ENCODE peak calls at places on chromosomes 4 and X, in nine cellular contexts. I, C, O, A, J, L, Y, P and X are unnamed samples.

GRCh38 chr4:88009871-88010270 is 2.4 kb downstream of the PKD2 start:
- DNase-seq in I (no peak), C (no peak), O (no peak), A (no peak), J (no peak), L (no peak), Y (no peak), P (no peak), X (no peak)

GRCh38 chr4:14853186-14853946 is 148.9 kb upstream of the CPEB2 start:
- DNase-seq in I (no peak), C (peak; percentile 95), O (no peak), A (peak; percentile 39), J (no peak), L (no peak), Y (no peak), P (no peak), X (no peak)

GRCh38 chrX:41276661-41277506 is 57.1 kb upstream of the DDX3X start:
- DNase-seq in I (no peak), C (no peak), O (no peak), A (no peak), J (no peak), L (no peak), Y (no peak), P (no peak), X (no peak)

GRCh38 chrX:153209347-153209746 is 30.3 kb downstream of the MAGEA1 start:
- DNase-seq in I (no peak), C (no peak), O (no peak), A (no peak), J (no peak), L (no peak), Y (no peak), P (no peak), X (no peak)

GRCh38 chr4:2290488-2290887 is 28.6 kb upstream of the MXD4 start:
- DNase-seq in I (no peak), C (no peak), O (no peak), A (no peak), J (no peak), L (peak; percentile 42), Y (no peak), P (no peak), X (no peak)

GRCh38 chrX:9205599-9206223 is 171.8 kb upstream of the FAM9B start:
- DNase-seq in I (no peak), C (no peak), O (no peak), A (no peak), J (no peak), L (no peak), Y (no peak), P (no peak), X (no peak)

GRCh38 chr4:24137963-24138601 is 248.2 kb upstream of the PPARGC1A start:
- DNase-seq in I (no peak), C (no peak), O (no peak), A (no peak), J (peak; percentile 76), L (peak; percentile 69), Y (no peak), P (no peak), X (no peak)

GRCh38 chr4:37687175-37687525 is 974 bp upstream of the RELL1 start:
- DNase-seq in I (no peak), C (no peak), O (no peak), A (no peak), J (no peak), L (no peak), Y (no peak), P (no peak), X (no peak)

GRCh38 chrX:40542972-40543371 is 37.8 kb upstream of the ATP6AP2 start:
- DNase-seq in I (no peak), C (no peak), O (no peak), A (no peak), J (no peak), L (no peak), Y (no peak), P (no peak), X (no peak)

GRCh38 chr4:2694691-2695090 is 61.4 kb downstream of the TNIP2 start:
- DNase-seq in I (no peak), C (peak; percentile 16), O (no peak), A (no peak), J (no peak), L (no peak), Y (no peak), P (no peak), X (no peak)

GRCh38 chr4:3237711-3238560 is 11.0 kb upstream of the MSANTD1 start:
- DNase-seq in I (no peak), C (no peak), O (no peak), A (no peak), J (peak; percentile 22), L (no peak), Y (no peak), P (peak; percentile 46), X (no peak)

GRCh38 chr4:99918656-99919055 is 24.4 kb upstream of the LAMTOR3 start:
- DNase-seq in I (no peak), C (no peak), O (no peak), A (no peak), J (no peak), L (no peak), Y (no peak), P (no peak), X (no peak)

GRCh38 chr4:168731006-168731636 is 234.3 kb downstream of the PALLD start:
- DNase-seq in I (no peak), C (peak; percentile 83), O (no peak), A (no peak), J (no peak), L (no peak), Y (no peak), P (no peak), X (no peak)

DNA sequence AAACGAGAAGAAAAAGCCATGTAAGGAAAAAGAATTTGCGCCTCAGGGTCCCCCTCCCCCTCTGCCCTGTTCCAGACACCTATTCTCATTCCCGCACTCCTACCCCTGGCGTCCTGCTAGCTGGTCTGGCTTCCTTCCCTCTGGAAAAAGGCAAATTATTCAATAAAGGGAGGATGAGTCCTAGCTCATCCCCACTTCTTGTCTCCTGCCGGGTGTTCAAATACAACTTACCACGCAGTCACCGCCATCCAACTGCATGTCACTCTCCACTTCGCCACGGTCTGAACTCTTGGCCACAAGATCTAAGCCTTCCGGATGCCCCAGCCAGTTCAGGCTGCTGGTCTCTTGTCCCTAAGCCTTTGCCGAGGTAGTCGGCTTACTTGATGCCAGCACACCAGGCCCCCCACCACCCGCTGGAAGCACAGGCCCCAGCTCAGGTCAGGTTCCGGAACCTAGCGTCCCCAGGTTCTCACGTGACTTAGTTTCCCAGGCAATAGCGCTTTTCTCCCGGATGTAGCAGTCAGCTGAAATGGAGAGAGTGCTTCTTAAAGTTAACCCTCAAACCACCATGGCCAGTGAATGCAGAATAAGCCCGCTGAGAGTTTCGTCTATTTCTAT is 209.6 kb upstream of the SPIN4 start:
- DNase-seq in I (peak; percentile 38), C (peak; percentile 74), O (peak; percentile 48), A (peak; percentile 84), J (peak; percentile 67), L (peak; percentile 61), Y (peak; percentile 34), P (peak; percentile 57), X (peak; percentile 57)
- TF ChIP-seq POLR2A in I (no peak), C (no peak), O (no peak), A (peak; percentile 46), J (no peak), L (no peak), Y (peak; percentile 14), P (peak; percentile 39), X (no peak)

GRCh38 chrX:7068939-7069367 is 78.6 kb upstream of the STS start:
- DNase-seq in I (no peak), C (no peak), O (no peak), A (no peak), J (no peak), L (no peak), Y (no peak), P (no peak), X (no peak)
- TF ChIP-seq CTCF in I (no peak), C (no peak), O (no peak), A (no peak), J (no peak), L (no peak), Y (no peak), P (peak; percentile 72), X (peak; percentile 35)

DNA sequence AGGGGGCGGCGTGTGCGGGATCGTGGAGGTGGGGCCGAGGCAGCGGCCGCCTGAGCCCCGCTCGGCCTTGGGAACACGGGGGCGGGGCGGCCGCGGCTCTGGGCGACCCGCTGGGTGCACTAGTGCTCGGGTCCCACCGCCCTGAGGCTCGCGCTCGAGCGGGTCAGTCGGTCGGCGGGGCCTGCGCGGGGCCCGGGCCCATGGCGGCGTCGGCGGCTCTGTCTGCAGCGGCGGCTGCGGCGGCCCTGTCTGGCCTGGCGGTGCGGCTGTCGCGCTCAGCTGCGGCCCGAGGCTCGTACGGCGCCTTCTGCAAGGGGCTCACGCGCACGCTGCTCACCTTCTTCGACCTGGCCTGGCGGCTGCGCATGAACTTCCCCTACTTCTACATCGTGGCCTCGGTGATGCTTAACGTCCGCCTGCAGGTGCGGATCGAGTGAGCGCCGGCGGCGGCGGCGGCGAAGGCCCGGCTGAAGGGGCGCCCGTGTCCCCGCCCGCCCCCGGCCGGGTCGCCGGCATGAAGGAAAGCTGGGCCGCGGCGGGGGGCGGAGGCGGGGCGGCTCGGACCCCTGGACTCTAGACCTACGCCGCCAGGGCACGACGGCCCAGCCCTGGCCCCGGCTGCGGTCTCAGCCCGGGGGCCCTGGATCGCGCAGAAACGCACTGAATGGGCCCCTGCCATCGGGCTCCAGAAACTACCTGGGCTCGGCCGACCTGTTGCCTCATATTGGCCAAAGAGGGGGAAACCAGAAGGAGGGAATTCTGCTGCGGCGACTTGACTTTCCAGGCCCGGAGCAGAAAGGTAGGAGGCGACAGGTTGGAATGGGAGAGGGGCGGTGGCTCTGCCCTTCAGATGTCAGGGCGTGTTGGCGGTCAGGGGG is at the start of gene SMIM10L2A:
- DNase-seq in I (no peak), C (no peak), O (no peak), A (no peak), J (no peak), L (no peak), Y (no peak), P (no peak), X (no peak)
- H3K4me3 ChIP-seq in I (peak within 1 kb of the TSS; percentile 9), C (peak within 1 kb of the TSS; percentile 46), O (peak within 1 kb of the TSS; percentile 63), A (peak within 1 kb of the TSS; percentile 57), J (peak within 1 kb of the TSS; percentile 23), L (peak within 1 kb of the TSS; percentile 59), Y (peak within 1 kb of the TSS; percentile 31), P (peak within 1 kb of the TSS; percentile 53), X (peak within 1 kb of the TSS; percentile 69)

GRCh38 chrX:118117069-118117405 is 427 bp upstream of the KLHL13 start:
- DNase-seq in I (no peak), C (no peak), O (peak; percentile 5), A (no peak), J (peak; percentile 54), L (no peak), Y (no peak), P (no peak), X (peak; percentile 33)

GRCh38 chrX:118115948-118116307 is 682 bp downstream of the KLHL13 start:
- DNase-seq in I (no peak), C (no peak), O (no peak), A (no peak), J (no peak), L (no peak), Y (no peak), P (no peak), X (no peak)

GRCh38 chrX:118116308-118117068 is at the start of gene KLHL13:
- DNase-seq in I (no peak), C (peak; percentile 18), O (peak; percentile 7), A (peak; percentile 14), J (peak; percentile 57), L (peak; percentile 57), Y (peak; percentile 5), P (no peak), X (peak; percentile 45)
- TF ChIP-seq POLR2A in I (no peak), C (no peak), O (no peak), A (no peak), J (no peak), L (no peak), Y (no peak), P (no peak), X (no peak)